ENCODE peak calls at places on chromosomes 16 and 17, in five cellular contexts. D is K562, Y is H1, G is HepG2, B is GM12878. W is an unnamed sample.

GRCh38 chr16:79042886-79043285 is 557.7 kb downstream of the MAF start:
- DNase-seq in D (no peak), Y (no peak), G (no peak), B (no peak), W (no peak)

GRCh38 chr16:2190659-2191445 is 5.6 kb downstream of the CASKIN1 start:
- DNase-seq in D (no peak), Y (no peak), G (peak), B (no peak), W (no peak)

GRCh38 chr17:47850373-47850691 is 631 bp downstream of the SP6 start:
- DNase-seq in D (no peak), Y (no peak), G (no peak), B (no peak), W (no peak)

GRCh38 chr16:23385441-23385840 is 67.5 kb downstream of the COG7 start:
- DNase-seq in D (no peak), Y (no peak), G (no peak), B (no peak), W (no peak)

GRCh38 chr16:87854053-87854906 is 15.0 kb downstream of the SLC7A5 start:
- DNase-seq in D (peak), Y (no peak), G (peak), B (no peak), W (no peak)

GRCh38 chr16:56190903-56191806 is at the start of gene GNAO1:
- DNase-seq in D (peak), Y (no peak), G (no peak), B (no peak), W (peak)

GRCh38 chr16:89122322-89122831 is 28.7 kb downstream of the ACSF3 start:
- DNase-seq in D (no peak), Y (no peak), G (no peak), B (no peak), W (peak)

GRCh38 chr17:51015145-51015558 is 105.5 kb downstream of the SPAG9 start:
- DNase-seq in D (no peak), Y (no peak), G (no peak), B (no peak), W (no peak)

GRCh38 chr16:89556750-89557149 is 3.7 kb upstream of the RPL13 start:
- DNase-seq in D (no peak), Y (no peak), G (no peak), B (no peak), W (no peak)

GRCh38 chr17:41071606-41072375 is 6.1 kb upstream of the KRTAP2-4 start:
- DNase-seq in D (no peak), Y (no peak), G (no peak), B (no peak), W (no peak)

GRCh38 chr17:40821536-40821935 is 878 bp downstream of the KRT10 start:
- DNase-seq in D (no peak), Y (no peak), G (no peak), B (no peak), W (no peak)

GRCh38 chr17:75589919-75590303 is 2.3 kb downstream of the MYO15B start:
- DNase-seq in D (no peak), Y (no peak), G (no peak), B (no peak), W (no peak)

GRCh38 chr16:84940670-84941551 is 70.4 kb downstream of the ZDHHC7 start:
- DNase-seq in D (no peak), Y (no peak), G (no peak), B (no peak), W (no peak)

GRCh38 chr17:61002316-61002736 is 324.7 kb downstream of the BCAS3 start:
- DNase-seq in D (peak), Y (no peak), G (peak), B (no peak), W (no peak)

GRCh38 chr16:30758988-30759461 is 2.8 kb downstream of the CFAP119 start:
- DNase-seq in D (no peak), Y (no peak), G (no peak), B (no peak), W (no peak)

GRCh38 chr16:51577621-51578303 is 426.7 kb upstream of the SALL1 start:
- DNase-seq in D (no peak), Y (peak), G (no peak), B (peak), W (no peak)

GRCh38 chr17:66942453-66943264 is 21.8 kb upstream of the CACNG4 start:
- DNase-seq in D (no peak), Y (no peak), G (no peak), B (no peak), W (no peak)

GRCh38 chr17:8006836-8007680 is 4.6 kb downstream of the GUCY2D start:
- DNase-seq in D (no peak), Y (no peak), G (no peak), B (no peak), W (no peak)

GRCh38 chr17:43823350-43824084 is 9.4 kb downstream of the MPP3 start:
- DNase-seq in D (no peak), Y (no peak), G (no peak), B (no peak), W (no peak)

GRCh38 chr17:49523706-49524472 is 28.8 kb downstream of the NGFR start:
- DNase-seq in D (no peak), Y (no peak), G (no peak), B (no peak), W (peak)

GRCh38 chr17:38602453-38602852 is 3.3 kb downstream of the SRCIN1 start:
- DNase-seq in D (no peak), Y (no peak), G (no peak), B (no peak), W (no peak)

GRCh38 chr17:63700528-63701441 is 860 bp upstream of the LIMD2 start:
- DNase-seq in D (no peak), Y (no peak), G (no peak), B (no peak), W (peak)

DNA sequence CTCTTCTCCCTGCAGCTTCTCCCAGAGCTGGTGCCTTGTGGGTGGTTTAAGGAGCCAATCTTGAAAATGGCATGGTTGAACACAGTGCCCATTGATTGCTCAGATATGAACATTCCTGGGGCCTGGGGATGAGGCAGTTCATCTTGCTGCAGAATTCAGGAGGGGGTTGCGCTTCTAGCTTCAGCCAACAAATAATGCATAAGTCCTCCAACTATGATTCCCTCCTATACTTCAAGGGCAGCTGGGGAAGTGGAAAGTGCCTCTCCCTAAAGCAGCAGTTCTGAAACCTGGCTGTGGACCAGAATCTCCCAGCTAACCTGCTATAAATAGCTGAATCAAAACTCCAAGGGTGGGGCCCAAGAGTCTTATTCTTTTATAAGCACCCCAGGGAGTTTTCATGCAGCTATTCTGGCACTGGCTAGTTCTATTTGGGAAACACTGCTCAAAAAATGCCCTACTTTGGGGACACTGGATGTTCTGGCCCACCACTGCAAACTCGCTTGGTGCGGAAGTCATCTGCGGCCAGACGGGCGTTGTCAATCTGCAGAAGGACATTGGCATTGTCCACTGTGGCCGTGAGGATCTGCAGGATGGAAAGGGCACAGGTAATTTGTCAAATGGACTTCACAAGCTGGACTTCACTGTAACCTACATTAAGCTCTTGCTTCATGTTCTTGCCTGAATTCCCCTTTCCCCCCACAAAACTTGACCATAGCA is 130.3 kb downstream of the CCDC144A start:
- DNase-seq in D (no peak), Y (no peak), G (no peak), B (no peak), W (no peak)
- TF ChIP-seq ATF2 in D (no peak), Y (no peak), G (no peak), B (no peak), W (no peak)

GRCh38 chr16:74738134-74738541 is 36.5 kb downstream of the FA2H start:
- DNase-seq in D (peak), Y (no peak), G (no peak), B (no peak), W (no peak)
- TF ChIP-seq ATF2 in D (no peak), Y (no peak), G (no peak), B (no peak), W (no peak)

GRCh38 chr17:10127819-10128375 is 70.5 kb downstream of the GAS7 start:
- DNase-seq in D (no peak), Y (peak), G (no peak), B (no peak), W (no peak)
- TF ChIP-seq ATF2 in D (no peak), Y (no peak), G (no peak), B (no peak), W (no peak)

GRCh38 chr17:16516594-16517018 is 24.6 kb upstream of the LRRC75A start:
- DNase-seq in D (peak), Y (no peak), G (no peak), B (no peak), W (no peak)
- TF ChIP-seq ATF2 in D (no peak), Y (no peak), G (no peak), B (no peak), W (no peak)

GRCh38 chr17:13437966-13438779 is 163.6 kb downstream of the HS3ST3A1 start:
- DNase-seq in D (no peak), Y (no peak), G (peak), B (no peak), W (no peak)
- TF ChIP-seq ATF2 in D (no peak), Y (no peak), G (peak), B (no peak), W (no peak)

GRCh38 chr17:28509784-28510183 is 3.6 kb downstream of the FOXN1 start:
- DNase-seq in D (no peak), Y (no peak), G (no peak), B (no peak), W (no peak)
- TF ChIP-seq ATF2 in D (no peak), Y (no peak), G (no peak), B (no peak), W (no peak)

W was measured in WTC11.